ENCODE peak calls at places on chromosomes 16 and 17, in five cellular contexts. One of them, this sample, is unnamed.

GRCh38 chr17:65368341-65368740 is 193.1 kb downstream of the AXIN2 start:
- DNase-seq in activated T-cell treated with anti-CD3 and anti-CD28 coated beads, Interleukin-2, amount 50 U/mL, for 72 hours: no peak
- DNase-seq in AG04450: no peak
- DNase-seq in stimulated activated CD4-positive, alpha-beta T cell treated with anti-CD3 and anti-CD28 coated beads, TNF-alpha, amount 100 ng/mL, for 24 hours: no peak
- DNase-seq in esophagus squamous epithelium: no peak
- DNase-seq in this sample: no peak

GRCh38 chr16:24995469-24995868 is 19.7 kb downstream of the ARHGAP17 start:
- DNase-seq in AG04450: no peak
- DNase-seq in esophagus squamous epithelium: no peak
- DNase-seq in activated T-cell treated with anti-CD3 and anti-CD28 coated beads, Interleukin-2, amount 50 U/mL, for 72 hours: no peak
- DNase-seq in stimulated activated CD4-positive, alpha-beta T cell treated with anti-CD3 and anti-CD28 coated beads, TNF-alpha, amount 100 ng/mL, for 24 hours: no peak
- DNase-seq in this sample: no peak

GRCh38 chr16:57797526-57798266 is 4.6 kb downstream of the KIFC3 start:
- DNase-seq in AG04450: no peak
- DNase-seq in esophagus squamous epithelium: no peak
- DNase-seq in activated T-cell treated with anti-CD3 and anti-CD28 coated beads, Interleukin-2, amount 50 U/mL, for 72 hours: no peak
- DNase-seq in stimulated activated CD4-positive, alpha-beta T cell treated with anti-CD3 and anti-CD28 coated beads, TNF-alpha, amount 100 ng/mL, for 24 hours: no peak
- DNase-seq in this sample: no peak

GRCh38 chr17:58535431-58535830 is 21.0 kb upstream of the MTMR4 start:
- DNase-seq in stimulated activated CD4-positive, alpha-beta T cell treated with anti-CD3 and anti-CD28 coated beads, TNF-alpha, amount 100 ng/mL, for 24 hours: no peak
- DNase-seq in esophagus squamous epithelium: no peak
- DNase-seq in AG04450: no peak
- DNase-seq in activated T-cell treated with anti-CD3 and anti-CD28 coated beads, Interleukin-2, amount 50 U/mL, for 72 hours: no peak
- DNase-seq in this sample: no peak

GRCh38 chr17:20073056-20073979 is 64.2 kb downstream of the SPECC1 start:
- DNase-seq in stimulated activated CD4-positive, alpha-beta T cell treated with anti-CD3 and anti-CD28 coated beads, TNF-alpha, amount 100 ng/mL, for 24 hours: no peak
- DNase-seq in activated T-cell treated with anti-CD3 and anti-CD28 coated beads, Interleukin-2, amount 50 U/mL, for 72 hours: peak; percentile 39
- DNase-seq in AG04450: no peak
- DNase-seq in esophagus squamous epithelium: no peak
- DNase-seq in this sample: no peak

GRCh38 chr16:73033271-73033998 is 14.5 kb downstream of the ZFHX3 start:
- DNase-seq in AG04450: no peak
- DNase-seq in activated T-cell treated with anti-CD3 and anti-CD28 coated beads, Interleukin-2, amount 50 U/mL, for 72 hours: no peak
- DNase-seq in stimulated activated CD4-positive, alpha-beta T cell treated with anti-CD3 and anti-CD28 coated beads, TNF-alpha, amount 100 ng/mL, for 24 hours: no peak
- DNase-seq in esophagus squamous epithelium: no peak
- DNase-seq in this sample: no peak

GRCh38 chr16:79728048-79728922 is 127.7 kb upstream of the MAF start:
- DNase-seq in esophagus squamous epithelium: no peak
- DNase-seq in activated T-cell treated with anti-CD3 and anti-CD28 coated beads, Interleukin-2, amount 50 U/mL, for 72 hours: no peak
- DNase-seq in AG04450: no peak
- DNase-seq in stimulated activated CD4-positive, alpha-beta T cell treated with anti-CD3 and anti-CD28 coated beads, TNF-alpha, amount 100 ng/mL, for 24 hours: no peak
- DNase-seq in this sample: no peak

GRCh38 chr17:65985571-65985970 is 206.4 kb downstream of the CEP112 start:
- DNase-seq in AG04450: no peak
- DNase-seq in esophagus squamous epithelium: no peak
- DNase-seq in activated T-cell treated with anti-CD3 and anti-CD28 coated beads, Interleukin-2, amount 50 U/mL, for 72 hours: no peak
- DNase-seq in stimulated activated CD4-positive, alpha-beta T cell treated with anti-CD3 and anti-CD28 coated beads, TNF-alpha, amount 100 ng/mL, for 24 hours: no peak
- DNase-seq in this sample: no peak

GRCh38 chr17:6473128-6473767 is 29.0 kb downstream of the PIMREG start:
- DNase-seq in AG04450: peak; percentile 33
- DNase-seq in activated T-cell treated with anti-CD3 and anti-CD28 coated beads, Interleukin-2, amount 50 U/mL, for 72 hours: peak; percentile 72
- DNase-seq in esophagus squamous epithelium: no peak
- DNase-seq in stimulated activated CD4-positive, alpha-beta T cell treated with anti-CD3 and anti-CD28 coated beads, TNF-alpha, amount 100 ng/mL, for 24 hours: peak; percentile 52
- DNase-seq in this sample: no peak